ENCODE peak calls at places on chromosomes 7 and 10, in four cellular contexts. U, G, W and Q are unnamed samples.
A peak's percentile ranks its signal among the peaks of the same experiment; 100 is the strongest.

GRCh38 chr7:23713285-23714235 is 3.5 kb downstream of the STK31 start:
- DNase-seq in U (peak; percentile 86), G (no peak), W (peak; percentile 46), Q (no peak)

GRCh38 chr10:79260803-79261740 is 86.2 kb upstream of the PPIF start:
- DNase-seq in U (peak; percentile 32), G (peak; percentile 90), W (no peak), Q (no peak)

GRCh38 chr10:34655286-34656170 is 159.6 kb downstream of the PARD3 start:
- DNase-seq in U (peak; percentile 85), G (no peak), W (peak; percentile 45), Q (no peak)

GRCh38 chr10:48251525-48252353 is 22.8 kb downstream of the FRMPD2 start:
- DNase-seq in U (no peak), G (peak; percentile 56), W (no peak), Q (no peak)

GRCh38 chr10:53580465-53580864 is 807.9 kb upstream of the MBL2 start:
- DNase-seq in U (no peak), G (no peak), W (no peak), Q (no peak)

GRCh38 chr10:101997803-101998202 is 58.2 kb downstream of the ARMH3 start:
- DNase-seq in U (no peak), G (no peak), W (no peak), Q (no peak)

GRCh38 chr10:127920319-127921074 is 13.6 kb downstream of the PTPRE start:
- DNase-seq in U (no peak), G (peak; percentile 39), W (no peak), Q (no peak)

GRCh38 chr10:110735620-110736027 is 91.5 kb downstream of the RBM20 start:
- DNase-seq in U (no peak), G (no peak), W (no peak), Q (no peak)

GRCh38 chr7:1665721-1666250 is 4.3 kb upstream of the ELFN1 start:
- DNase-seq in U (no peak), G (peak; percentile 46), W (no peak), Q (peak; percentile 68)

GRCh38 chr7:100394077-100394476 is 20.8 kb downstream of the PILRA start:
- DNase-seq in U (no peak), G (no peak), W (no peak), Q (no peak)

GRCh38 chr7:100396421-100396982 is 23.2 kb downstream of the PILRA start:
- DNase-seq in U (no peak), G (no peak), W (no peak), Q (no peak)

GRCh38 chr7:100390286-100391028 is 17.2 kb downstream of the PILRA start:
- DNase-seq in U (no peak), G (no peak), W (no peak), Q (no peak)

GRCh38 chr7:100389437-100390088 is 16.3 kb downstream of the PILRA start:
- DNase-seq in U (no peak), G (peak; percentile 37), W (no peak), Q (no peak)

GRCh38 chr7:100393233-100393905 is 20.1 kb downstream of the PILRA start:
- DNase-seq in U (no peak), G (no peak), W (no peak), Q (no peak)
- TF ChIP-seq CTCF in U (no peak), G (no peak), W (no peak), Q (no peak)

DNA sequence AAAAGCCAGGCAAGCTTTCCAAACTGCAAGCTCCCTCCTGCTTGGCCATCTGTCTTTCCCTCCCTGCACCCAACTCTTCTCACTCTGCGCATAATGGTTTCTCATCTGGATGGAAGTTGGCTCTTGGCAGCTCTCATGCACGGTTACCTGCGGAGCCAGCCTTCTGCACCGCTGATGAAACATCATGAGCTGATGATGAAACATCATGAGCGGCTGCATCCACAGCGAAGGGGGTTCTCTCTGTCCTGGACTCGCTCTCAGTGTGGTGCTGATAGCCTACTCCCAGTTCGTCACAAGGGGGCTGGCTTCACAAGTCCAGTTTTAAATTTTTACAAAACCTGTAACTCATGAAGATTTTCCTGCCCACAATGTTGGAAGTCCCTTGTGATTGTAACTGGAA is 457.5 kb downstream of the ACTR3B start:
- DNase-seq in U (no peak), G (no peak), W (no peak), Q (no peak)
- TF ChIP-seq CTCF in U (no peak), G (no peak), W (no peak), Q (no peak)

DNA sequence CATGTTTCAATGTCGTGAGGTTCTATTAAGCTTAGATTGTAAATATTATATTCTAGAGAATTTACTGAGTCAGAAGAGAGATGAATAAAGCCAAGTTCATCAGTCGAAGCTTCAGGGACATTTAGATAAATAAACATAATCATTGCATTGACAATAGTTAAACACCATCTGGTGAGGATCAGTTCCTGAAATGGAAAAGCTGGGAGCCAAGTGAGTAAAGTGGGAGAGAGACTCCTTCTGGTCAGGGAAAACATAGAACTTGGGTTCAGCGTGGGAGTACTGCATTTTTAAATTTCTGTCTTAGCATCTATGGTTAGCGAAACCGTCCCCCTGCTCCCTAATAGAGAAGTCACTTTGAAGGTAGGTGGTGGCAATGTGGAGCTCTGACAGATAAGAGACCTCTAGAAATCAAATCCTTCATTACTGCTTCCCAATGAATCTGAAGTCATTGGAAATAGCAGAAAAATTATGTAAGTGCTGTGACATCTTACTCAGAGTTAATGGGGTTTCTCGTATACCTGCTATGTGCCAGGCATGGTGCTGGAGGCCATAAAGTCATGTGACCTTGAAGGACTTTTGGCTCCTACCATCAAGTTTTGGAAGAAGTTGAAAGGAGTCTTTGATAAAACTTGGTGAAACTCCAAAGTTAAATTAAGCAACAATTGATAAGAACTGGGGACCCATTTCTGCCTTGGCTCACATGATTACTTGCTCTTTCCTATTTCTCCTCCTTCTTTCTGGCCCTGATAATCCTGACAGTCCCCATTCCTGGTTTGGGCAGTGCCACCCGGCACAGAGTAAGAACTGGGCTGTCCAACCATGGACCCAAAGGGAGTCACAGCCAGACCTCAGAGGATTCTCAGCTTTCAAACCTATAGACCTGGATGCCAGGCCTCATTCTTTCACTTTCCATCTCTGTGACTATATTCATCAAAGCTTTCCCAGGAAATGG is 211.2 kb downstream of the C7orf25 start:
- DNase-seq in U (no peak), G (no peak), W (no peak), Q (no peak)
- TF ChIP-seq CTCF in U (no peak), G (no peak), W (no peak), Q (peak; percentile 7)

DNA sequence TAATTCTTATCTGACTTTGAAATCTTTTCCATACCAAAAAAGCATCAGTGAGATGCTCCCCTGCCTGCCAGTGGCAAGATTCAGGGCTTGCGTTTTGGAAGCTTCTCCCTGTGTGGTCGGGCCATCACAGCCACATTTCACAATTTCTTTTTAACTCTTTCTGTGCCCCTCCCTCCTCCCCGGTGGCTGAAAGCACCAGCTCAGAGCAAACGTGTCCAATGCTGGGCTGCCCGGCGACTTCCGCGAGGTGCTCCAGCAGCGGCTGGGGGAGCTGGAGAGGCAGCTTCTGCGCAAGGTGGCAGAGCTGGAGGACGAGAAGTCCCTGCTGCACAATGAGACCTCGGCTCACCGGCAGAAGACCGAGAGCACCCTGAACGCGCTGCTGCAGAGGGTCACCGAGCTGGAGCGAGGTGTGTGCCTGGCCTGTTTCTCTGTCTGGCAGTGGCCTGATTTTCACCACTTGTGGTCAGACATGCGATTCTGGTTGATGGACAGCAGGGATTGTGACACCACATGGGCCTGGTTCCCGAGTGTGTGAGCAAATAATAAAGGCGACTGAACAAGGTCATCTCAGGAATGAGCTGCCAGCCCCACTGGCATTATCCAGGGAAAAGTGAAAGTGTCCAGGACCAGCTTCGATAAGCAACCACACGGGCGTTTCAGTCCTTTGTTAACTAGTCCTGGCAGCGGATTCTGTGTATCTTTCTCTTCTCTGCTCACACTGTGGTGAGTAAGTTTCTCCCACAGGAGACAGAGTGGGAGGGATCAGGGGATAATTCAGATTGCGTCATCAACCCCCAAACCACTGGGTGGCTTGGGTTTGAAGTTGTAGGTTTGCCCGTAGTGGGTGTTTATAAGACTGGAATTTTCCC is 2.6 kb downstream of the NPTX2 start:
- DNase-seq in U (peak; percentile 12), G (no peak), W (peak; percentile 52), Q (no peak)
- TF ChIP-seq CTCF in U (no peak), G (no peak), W (no peak), Q (no peak)

DNA sequence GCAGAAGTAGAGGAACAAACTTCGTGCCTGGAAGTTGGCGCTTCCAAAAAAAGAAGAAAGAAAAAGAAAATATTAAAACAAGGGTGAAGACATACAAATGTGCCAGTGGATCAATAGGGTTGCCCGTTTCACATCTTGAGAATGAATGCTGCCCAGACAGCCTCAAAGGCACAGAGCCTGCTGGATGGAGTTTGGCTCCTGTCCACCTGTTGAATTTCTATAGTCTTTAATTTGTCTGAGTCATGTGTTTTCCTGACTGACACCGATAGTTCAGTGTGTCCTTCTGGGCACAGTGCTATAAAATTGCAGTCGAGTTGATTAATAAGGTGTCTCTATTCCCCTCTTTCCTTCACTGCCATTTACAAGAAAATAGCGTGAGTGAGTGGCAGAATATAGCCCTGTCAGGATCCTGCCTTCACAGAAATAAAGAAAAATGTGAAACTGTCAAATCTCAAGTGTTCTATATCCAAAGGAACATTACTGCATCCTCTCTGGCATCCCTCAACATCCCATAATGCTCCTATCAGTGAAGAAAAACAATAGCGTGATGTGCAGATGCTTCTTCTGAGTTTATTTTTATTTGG is 471.3 kb upstream of the AUTS2 start:
- DNase-seq in U (no peak), G (no peak), W (no peak), Q (no peak)
- TF ChIP-seq CTCF in U (no peak), G (no peak), W (no peak), Q (no peak)

DNA sequence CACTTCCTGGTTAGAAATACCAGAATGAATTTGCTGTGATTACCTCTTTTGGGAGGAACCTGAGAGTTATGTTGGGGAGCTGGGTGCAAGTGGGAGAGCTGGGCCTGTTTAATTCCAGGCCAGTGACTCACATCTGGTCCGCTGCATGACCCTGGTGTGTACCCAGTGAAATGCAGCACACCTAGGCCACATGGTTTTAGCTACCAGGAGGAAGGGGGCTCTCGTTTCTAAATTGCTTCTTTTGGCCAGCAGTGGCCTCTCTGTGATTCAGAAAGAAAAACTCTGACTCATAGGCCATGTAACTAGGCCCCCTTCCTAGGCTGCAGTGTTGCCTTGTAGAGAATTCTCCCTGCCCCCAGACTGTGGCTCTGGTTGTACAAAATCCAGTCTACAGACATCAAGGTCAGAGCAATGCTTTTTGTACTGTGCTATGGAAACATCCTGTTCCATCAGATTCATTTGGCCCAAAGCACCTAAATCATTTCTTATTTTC is 6.7 kb downstream of the AGFG2 start:
- DNase-seq in U (peak; percentile 94), G (peak; percentile 88), W (peak; percentile 17), Q (no peak)
- TF ChIP-seq CTCF in U (no peak), G (no peak), W (peak; percentile 8), Q (no peak)

DNA sequence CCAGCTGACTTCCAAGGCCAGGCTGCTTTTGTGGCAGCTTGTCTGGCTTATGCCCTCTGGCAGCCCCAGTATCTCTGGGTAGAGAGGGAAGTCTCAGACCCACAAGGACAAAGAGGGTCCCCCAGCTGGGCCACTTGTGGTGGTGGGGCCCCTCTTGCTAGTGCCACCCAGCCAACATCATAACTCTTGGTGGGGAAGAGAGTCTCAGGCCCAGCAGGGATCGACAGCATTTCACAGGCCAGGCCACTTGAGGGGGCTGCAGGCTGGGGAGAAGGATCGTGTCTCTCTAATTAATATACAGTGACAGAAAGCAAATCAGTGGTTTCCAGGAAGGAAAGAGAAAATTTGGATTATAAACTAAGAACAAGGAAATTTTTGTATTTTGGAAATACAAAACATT is 76.0 kb downstream of the TYW1B start:
- DNase-seq in U (no peak), G (no peak), W (no peak), Q (no peak)
- TF ChIP-seq CTCF in U (peak; percentile 10), G (no peak), W (peak; percentile 19), Q (no peak)

GRCh38 chr10:77756319-77757232 is 119.0 kb upstream of the KCNMA1 start:
- DNase-seq in U (peak; percentile 77), G (no peak), W (peak; percentile 14), Q (no peak)
- TF ChIP-seq CTCF in U (peak; percentile 91), G (peak; percentile 42), W (peak; percentile 91), Q (peak; percentile 47)